ENCODE peak calls at places on chromosomes 6 and 20, in four cellular contexts. Y is nephron progenitor cell, L is foreskin fibroblast, U is PC-3. H is an unnamed sample.

GRCh38 chr6:1958257-1958656 is 287.1 kb downstream of the GMDS start:
- DNase-seq in Y (no peak), L (no peak), U (no peak), H (no peak)

GRCh38 chr20:10430704-10431103 is 3.3 kb downstream of the MKKS start:
- DNase-seq in Y (no peak), L (no peak), U (no peak), H (no peak)

GRCh38 chr6:31070711-31071197 is 41.6 kb downstream of the C6orf15 start:
- DNase-seq in Y (peak), L (peak), U (peak), H (no peak)

GRCh38 chr6:42642794-42643193 is 79.0 kb downstream of the UBR2 start:
- DNase-seq in Y (no peak), L (no peak), U (no peak), H (no peak)

GRCh38 chr6:136226027-136226673 is 24.0 kb downstream of the MTFR2 start:
- DNase-seq in Y (peak), L (no peak), U (peak), H (peak)

GRCh38 chr20:38452880-38453624 is 17.9 kb upstream of the SNHG17 start:
- DNase-seq in Y (no peak), L (peak), U (peak), H (no peak)

GRCh38 chr6:137518584-137518983 is 24.4 kb upstream of the OLIG3 start:
- DNase-seq in Y (no peak), L (no peak), U (no peak), H (no peak)

GRCh38 chr6:139577124-139577800 is 202.8 kb upstream of the CITED2 start:
- DNase-seq in Y (no peak), L (no peak), U (peak), H (no peak)

GRCh38 chr6:138286698-138287097 is 68.4 kb upstream of the PBOV1 start:
- DNase-seq in Y (no peak), L (no peak), U (no peak), H (no peak)

GRCh38 chr20:57256205-57256604 is 10.2 kb downstream of the BMP7 start:
- DNase-seq in Y (no peak), L (no peak), U (no peak), H (no peak)

GRCh38 chr6:149362289-149362688 is 37.8 kb upstream of the SUMO4 start:
- DNase-seq in Y (no peak), L (no peak), U (peak), H (no peak)

GRCh38 chr6:41705996-41706835 is 29.2 kb downstream of the TFEB start:
- DNase-seq in Y (peak), L (peak), U (peak), H (no peak)

GRCh38 chr6:35970181-35970580 is 49.3 kb upstream of the SRPK1 start:
- DNase-seq in Y (no peak), L (peak), U (peak), H (no peak)

GRCh38 chr6:34990971-34991560 is 102.0 kb downstream of the ANKS1A start:
- DNase-seq in Y (no peak), L (no peak), U (peak), H (no peak)

GRCh38 chr6:54737247-54737646 is 109.3 kb upstream of the FAM83B start:
- DNase-seq in Y (peak), L (no peak), U (no peak), H (no peak)

GRCh38 chr6:166365806-166366205 is 16.9 kb downstream of the MPC1 start:
- DNase-seq in Y (no peak), L (no peak), U (no peak), H (no peak)

GRCh38 chr20:20412750-20413149 is 44.8 kb downstream of the INSM1 start:
- DNase-seq in Y (no peak), L (no peak), U (no peak), H (no peak)

GRCh38 chr20:2302369-2302768 is 6.6 kb downstream of the TGM3 start:
- DNase-seq in Y (no peak), L (no peak), U (no peak), H (no peak)

GRCh38 chr6:70369332-70369950 is 43.9 kb upstream of the FAM135A start:
- DNase-seq in Y (peak), L (peak), U (peak), H (peak)

GRCh38 chr6:25537349-25538018 is 114.5 kb upstream of the SCGN start:
- DNase-seq in Y (no peak), L (no peak), U (no peak), H (no peak)

GRCh38 chr6:109417646-109418045 is 22.8 kb downstream of the PPIL6 start:
- DNase-seq in Y (no peak), L (no peak), U (no peak), H (no peak)

GRCh38 chr20:2533118-2533517 is 3.3 kb upstream of the TMC2 start:
- DNase-seq in Y (no peak), L (no peak), U (no peak), H (no peak)

DNA sequence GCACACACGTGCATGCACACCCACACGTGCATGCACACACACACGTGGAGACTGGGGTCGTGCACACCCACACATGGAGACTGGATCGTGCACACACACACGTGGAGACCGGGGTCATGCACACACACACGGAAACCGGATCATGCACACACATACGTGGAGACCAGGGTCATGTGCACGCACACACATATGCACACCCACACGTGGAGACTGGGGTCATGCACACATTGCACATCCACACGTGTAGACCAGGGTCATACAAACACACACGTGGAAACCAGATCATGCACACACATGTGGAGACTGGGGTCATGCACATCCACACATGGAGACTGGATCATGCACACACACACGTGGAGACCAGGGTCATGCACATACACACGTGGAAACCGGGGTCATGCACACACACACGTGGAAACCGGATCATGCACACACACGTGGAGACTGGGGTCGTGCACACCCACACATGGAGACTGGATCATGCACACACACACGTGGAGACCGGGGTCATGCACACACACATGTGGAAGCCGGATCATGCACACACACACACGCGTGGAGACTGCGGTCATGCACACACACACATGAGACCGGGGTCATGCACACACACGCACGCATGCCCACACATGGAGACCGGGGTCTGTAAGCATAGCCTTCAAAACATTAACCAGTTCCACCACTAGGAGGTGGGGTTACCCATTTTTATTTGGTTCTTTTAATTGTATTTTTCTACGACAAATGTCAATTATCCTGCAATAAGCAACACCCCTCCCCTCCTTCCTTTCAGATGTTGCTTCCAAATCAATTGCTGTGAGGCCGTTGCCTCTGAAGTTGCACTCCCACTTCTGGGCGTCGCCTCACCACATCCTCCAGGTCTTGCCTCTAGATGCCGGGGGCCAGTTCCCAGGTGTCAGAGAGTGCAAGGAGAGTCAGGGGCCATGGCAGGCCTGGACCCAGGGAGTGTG is 95.8 kb downstream of the TMEM242 start:
- DNase-seq in Y (no peak), L (no peak), U (peak), H (no peak)
- TF ChIP-seq CTCF in Y (peak), L (peak), U (peak), H (peak)

GRCh38 chr20:44306927-44307326 is 4.1 kb downstream of the FITM2 start:
- DNase-seq in Y (no peak), L (no peak), U (no peak), H (no peak)
- TF ChIP-seq CTCF in Y (no peak), L (no peak), U (no peak), H (no peak)

GRCh38 chr6:84777888-84778287 is 13.5 kb upstream of the TBX18 start:
- DNase-seq in Y (no peak), L (peak), U (peak), H (no peak)

GRCh38 chr6:84774174-84775158 is 10.1 kb upstream of the TBX18 start:
- DNase-seq in Y (peak), L (peak), U (no peak), H (peak)

GRCh38 chr6:84776392-84776791 is 12.0 kb upstream of the TBX18 start:
- DNase-seq in Y (no peak), L (no peak), U (no peak), H (no peak)

GRCh38 chr6:84779917-84780316 is 15.5 kb upstream of the TBX18 start:
- DNase-seq in Y (no peak), L (no peak), U (no peak), H (no peak)

DNA sequence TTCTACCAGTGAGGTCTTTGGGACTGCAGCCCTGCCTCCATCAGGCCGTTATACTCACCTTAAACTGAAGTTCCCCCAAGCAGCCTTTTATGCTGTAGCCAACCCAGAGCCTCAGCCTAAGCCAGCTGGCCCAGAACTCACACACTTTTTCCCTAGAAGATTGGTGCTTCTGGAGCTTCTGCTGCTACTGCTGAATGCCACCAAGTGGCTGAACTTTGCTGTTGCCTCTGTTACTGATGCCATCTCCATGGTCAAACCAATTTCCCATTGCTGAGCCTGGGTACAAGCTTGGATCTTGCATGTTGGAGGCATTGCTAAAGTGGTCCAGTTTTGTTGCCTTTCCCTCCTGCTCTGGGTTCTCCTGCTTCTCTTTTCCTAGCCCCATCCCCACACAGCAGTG is 15.0 kb upstream of the TBX18 start:
- DNase-seq in Y (no peak), L (no peak), U (peak), H (no peak)
- TF ChIP-seq CTCF in Y (no peak), L (peak), U (peak), H (no peak)

GRCh38 chr6:165042912-165043311 is 266.5 kb downstream of the C6orf118 start:
- DNase-seq in Y (no peak), L (no peak), U (peak), H (no peak)
- TF ChIP-seq CTCF in Y (no peak), L (no peak), U (peak), H (peak)

DNA sequence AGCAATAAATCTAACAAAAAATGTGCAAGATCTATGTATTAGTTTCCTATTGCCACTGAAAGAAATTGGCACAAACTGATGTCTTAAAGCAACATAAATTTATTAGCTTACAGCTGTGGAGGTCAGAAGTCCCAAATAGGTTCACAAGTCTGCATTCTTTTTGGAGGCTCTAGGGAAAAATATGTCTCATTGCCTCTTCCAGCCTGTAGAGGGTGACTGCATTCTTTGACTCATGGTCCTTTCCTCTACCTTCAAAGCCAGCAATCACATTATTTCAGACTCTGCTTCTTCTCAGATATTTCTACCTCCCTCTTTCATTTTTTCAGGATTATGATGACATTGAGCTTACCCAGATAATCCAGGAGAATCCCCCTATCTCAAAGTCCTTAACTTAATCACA is 1531.1 kb downstream of the KHDRBS2 start:
- DNase-seq in Y (no peak), L (no peak), U (no peak), H (no peak)
- TF ChIP-seq CTCF in Y (peak), L (no peak), U (no peak), H (peak)

DNA sequence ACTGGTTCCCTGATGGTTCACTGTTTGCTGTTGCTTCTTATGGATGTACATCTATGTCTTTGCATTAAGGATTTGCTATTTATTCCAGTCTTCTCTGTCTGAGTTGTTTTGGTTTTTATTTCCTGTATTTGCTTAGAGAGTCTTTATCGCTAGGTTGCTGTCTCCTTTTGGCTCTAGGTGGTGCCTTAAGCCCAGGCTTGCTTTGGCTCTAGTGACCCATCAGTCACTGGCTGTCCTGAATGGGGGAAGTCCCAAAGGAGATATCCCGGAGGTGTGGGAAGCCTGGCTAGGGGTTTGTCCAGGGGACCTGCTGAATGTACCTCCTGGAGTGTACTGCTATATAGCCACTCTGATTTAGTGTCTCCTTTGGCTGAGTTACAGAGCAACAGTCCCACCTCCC is 53.4 kb downstream of the MCHR2 start:
- DNase-seq in Y (peak), L (no peak), U (no peak), H (no peak)
- TF ChIP-seq CTCF in Y (no peak), L (no peak), U (no peak), H (no peak)

DNA sequence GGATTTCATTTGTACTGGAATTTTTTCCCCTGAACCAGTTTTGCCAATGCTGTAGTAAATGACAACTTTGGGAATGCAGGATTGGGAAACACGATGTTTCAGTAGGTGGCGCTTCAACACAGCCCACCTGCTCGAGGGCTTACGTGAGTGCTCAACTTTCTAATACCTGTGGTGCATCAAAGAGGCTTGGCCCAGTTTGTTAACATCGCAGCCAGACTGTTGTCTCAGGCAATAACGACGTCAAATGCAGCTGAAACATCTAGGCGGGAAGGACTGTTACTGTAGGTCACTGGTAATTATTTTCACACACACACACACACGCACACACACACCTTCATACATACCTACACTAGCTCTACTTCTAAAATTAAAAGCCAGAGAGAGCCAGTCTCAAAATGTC is 815.5 kb upstream of the SLC35B3 start:
- DNase-seq in Y (peak), L (peak), U (peak), H (peak)
- TF ChIP-seq CTCF in Y (peak), L (peak), U (peak), H (peak)

GRCh38 chr6:7732219-7732618 is 6.3 kb downstream of the BMP6 start:
- DNase-seq in Y (no peak), L (no peak), U (no peak), H (no peak)
- TF ChIP-seq CTCF in Y (no peak), L (no peak), U (no peak), H (no peak)

H was measured in progenitor cell of endocrine pancreas.